ENCODE peak calls at places on chromosomes 12 and 14, in five cellular contexts. E, N, Z, O and X are unnamed samples.

GRCh38 chr14:72739446-72740405 is 154.2 kb downstream of the DPF3 start:
- DNase-seq in E (no peak), N (no peak), Z (no peak), O (no peak), X (no peak)

GRCh38 chr12:108799528-108800243 is 57.7 kb downstream of the SSH1 start:
- DNase-seq in E (no peak), N (no peak), Z (no peak), O (no peak), X (no peak)

GRCh38 chr14:58426819-58427288 is 477 bp downstream of the TIMM9 start:
- DNase-seq in E (peak), N (peak), Z (no peak), O (peak), X (no peak)

GRCh38 chr12:112347521-112347920 is 34.7 kb downstream of the HECTD4 start:
- DNase-seq in E (peak), N (peak), Z (no peak), O (peak), X (no peak)

GRCh38 chr12:50924439-50925341 is 27.7 kb upstream of the HIGD1C start:
- DNase-seq in E (peak), N (no peak), Z (peak), O (peak), X (no peak)

GRCh38 chr12:75877588-75878381 is 153.8 kb downstream of the PHLDA1 start:
- DNase-seq in E (no peak), N (no peak), Z (no peak), O (no peak), X (no peak)

GRCh38 chr12:31989571-31989970 is 30.4 kb downstream of the RESF1 start:
- DNase-seq in E (no peak), N (no peak), Z (no peak), O (no peak), X (no peak)

GRCh38 chr12:11431486-11431885 is 36.1 kb upstream of the PRB2 start:
- DNase-seq in E (no peak), N (no peak), Z (no peak), O (no peak), X (no peak)

GRCh38 chr14:80215756-80216581 is 4.7 kb upstream of the DIO2 start:
- DNase-seq in E (no peak), N (no peak), Z (no peak), O (peak), X (no peak)

GRCh38 chr12:80707830-80708534 is 548 bp downstream of the MYF6 start:
- DNase-seq in E (no peak), N (no peak), Z (no peak), O (no peak), X (no peak)

GRCh38 chr14:32702571-32702970 is 236.1 kb upstream of the NPAS3 start:
- DNase-seq in E (no peak), N (peak), Z (no peak), O (no peak), X (no peak)

GRCh38 chr12:96907681-96908163 is 665 bp downstream of the NEDD1 start:
- DNase-seq in E (peak), N (no peak), Z (peak), O (peak), X (no peak)

GRCh38 chr12:100141666-100141997 is 1.0 kb downstream of the BLTP3B start:
- DNase-seq in E (peak), N (no peak), Z (no peak), O (peak), X (no peak)

GRCh38 chr12:126668961-126669360 is 1598.0 kb upstream of the TMEM132C start:
- DNase-seq in E (no peak), N (no peak), Z (no peak), O (no peak), X (no peak)

GRCh38 chr14:102164241-102164641 is 24.5 kb downstream of the WDR20 start:
- DNase-seq in E (peak), N (no peak), Z (no peak), O (peak), X (no peak)

GRCh38 chr14:34713681-34714319 is 593 bp downstream of the CFL2 start:
- DNase-seq in E (peak), N (peak), Z (peak), O (peak), X (no peak)

GRCh38 chr12:1350055-1350933 is 244.1 kb downstream of the FBXL14 start:
- DNase-seq in E (peak), N (no peak), Z (no peak), O (peak), X (no peak)

GRCh38 chr12:62846506-62846905 is 88.4 kb downstream of the PPM1H start:
- DNase-seq in E (peak), N (no peak), Z (no peak), O (no peak), X (no peak)

GRCh38 chr12:42447371-42447786 is 121.4 kb downstream of the PPHLN1 start:
- DNase-seq in E (no peak), N (no peak), Z (no peak), O (no peak), X (no peak)

GRCh38 chr14:104277416-104278213 is 139.2 kb downstream of the KIF26A start:
- DNase-seq in E (no peak), N (no peak), Z (no peak), O (no peak), X (no peak)

GRCh38 chr14:60327447-60328331 is 78.7 kb downstream of the PPM1A start:
- DNase-seq in E (peak), N (peak), Z (peak), O (no peak), X (no peak)

GRCh38 chr14:100109594-100109955 is 44.4 kb downstream of the EVL start:
- DNase-seq in E (no peak), N (no peak), Z (no peak), O (no peak), X (no peak)

GRCh38 chr12:127052491-127053232 is 1214.3 kb upstream of the TMEM132C start:
- DNase-seq in E (peak), N (no peak), Z (no peak), O (no peak), X (no peak)

GRCh38 chr12:115155665-115156645 is 472.0 kb upstream of the TBX3 start:
- DNase-seq in E (peak), N (no peak), Z (no peak), O (peak), X (no peak)

GRCh38 chr12:108446766-108447165 is 68.3 kb upstream of the FICD start:
- DNase-seq in E (peak), N (no peak), Z (no peak), O (no peak), X (peak)